ENCODE peak calls at places on chromosomes 4 and X, in nine cellular contexts. K is NCI-H2081, Q is NCI-H82, G is mesenchymal stem cell, V is psoas muscle, E is dorsolateral prefrontal cortex, Y is NCI-H1694 treated with DMSO at 0.1 percent for 48 hours, H is GM03348, Z is fibroblast of villous mesenchyme. X is an unnamed sample.

GRCh38 chrX:57821703-57822375 is 88.4 kb downstream of the ZXDA start:
- DNase-seq in K (peak), Q (peak), G (no peak), V (no peak), E (no peak), Y (peak), H (peak), Z (peak), X (peak)

GRCh38 chr4:44859477-44859876 is 133.1 kb upstream of the GNPDA2 start:
- DNase-seq in K (no peak), Q (no peak), G (no peak), V (no peak), E (no peak), Y (no peak), H (no peak), Z (no peak), X (no peak)

GRCh38 chr4:188295899-188296298 is 156.7 kb downstream of the TRIML1 start:
- DNase-seq in K (no peak), Q (no peak), G (peak), V (no peak), E (no peak), Y (no peak), H (peak), Z (no peak), X (no peak)

GRCh38 chrX:132622130-132622529 is 133.3 kb upstream of the MBNL3 start:
- DNase-seq in K (no peak), Q (no peak), G (peak), V (no peak), E (no peak), Y (no peak), H (peak), Z (peak), X (no peak)

GRCh38 chrX:48971325-48972213 is at the start of gene KCND1:
- DNase-seq in K (peak), Q (peak), G (peak), V (peak), E (peak), Y (peak), H (peak), Z (peak), X (peak)

GRCh38 chrX:84189125-84189524 is 1.1 kb upstream of the RPS6KA6 start:
- DNase-seq in K (no peak), Q (no peak), G (no peak), V (no peak), E (no peak), Y (no peak), H (no peak), Z (no peak), X (no peak)

GRCh38 chrX:112731793-112732192 is 52.1 kb upstream of the LHFPL1 start:
- DNase-seq in K (no peak), Q (peak), G (no peak), V (no peak), E (no peak), Y (peak), H (no peak), Z (peak), X (no peak)

GRCh38 chrX:152895724-152896420 is 2.0 kb upstream of the ZNF185 start:
- DNase-seq in K (no peak), Q (no peak), G (no peak), V (no peak), E (no peak), Y (no peak), H (no peak), Z (no peak), X (no peak)

GRCh38 chrX:136646602-136647239 is 1.2 kb upstream of the CD40LG start:
- DNase-seq in K (no peak), Q (no peak), G (no peak), V (no peak), E (no peak), Y (no peak), H (no peak), Z (no peak), X (no peak)

GRCh38 chr4:92175250-92175649 is 128.5 kb upstream of the GRID2 start:
- DNase-seq in K (no peak), Q (no peak), G (no peak), V (no peak), E (no peak), Y (no peak), H (no peak), Z (no peak), X (no peak)

GRCh38 chr4:144906181-144906895 is 191.7 kb downstream of the ANAPC10 start:
- DNase-seq in K (no peak), Q (no peak), G (peak), V (no peak), E (no peak), Y (no peak), H (no peak), Z (peak), X (no peak)

GRCh38 chr4:86686741-86687140 is 92.6 kb downstream of the PTPN13 start:
- DNase-seq in K (no peak), Q (no peak), G (no peak), V (no peak), E (no peak), Y (no peak), H (no peak), Z (no peak), X (no peak)

GRCh38 chr4:61175495-61175894 is 24.6 kb upstream of the ADGRL3 start:
- DNase-seq in K (no peak), Q (no peak), G (no peak), V (no peak), E (no peak), Y (no peak), H (no peak), Z (no peak), X (no peak)

GRCh38 chr4:88720749-88721428 is 23.3 kb upstream of the NAP1L5 start:
- DNase-seq in K (no peak), Q (peak), G (no peak), V (no peak), E (no peak), Y (no peak), H (peak), Z (no peak), X (peak)

GRCh38 chrX:116863029-116863428 is 400.3 kb upstream of the CT83 start:
- DNase-seq in K (no peak), Q (no peak), G (no peak), V (no peak), E (no peak), Y (no peak), H (no peak), Z (no peak), X (no peak)

GRCh38 chrX:119015407-119016242 is 41.2 kb downstream of the LONRF3 start:
- DNase-seq in K (no peak), Q (no peak), G (peak), V (peak), E (no peak), Y (no peak), H (peak), Z (peak), X (no peak)

GRCh38 chr4:138659640-138660325 is 355.8 kb upstream of the NOCT start:
- DNase-seq in K (peak), Q (no peak), G (no peak), V (no peak), E (no peak), Y (no peak), H (no peak), Z (no peak), X (no peak)

GRCh38 chr4:10095296-10095991 is 21.2 kb downstream of the WDR1 start:
- DNase-seq in K (no peak), Q (no peak), G (peak), V (peak), E (no peak), Y (no peak), H (no peak), Z (no peak), X (no peak)

GRCh38 chr4:174437756-174438155 is 84.5 kb downstream of the HPGD start:
- DNase-seq in K (no peak), Q (no peak), G (peak), V (no peak), E (no peak), Y (no peak), H (no peak), Z (peak), X (no peak)

GRCh38 chr4:76989391-76990061 is 40.0 kb downstream of the SEPTIN11 start:
- DNase-seq in K (no peak), Q (no peak), G (no peak), V (no peak), E (no peak), Y (no peak), H (no peak), Z (no peak), X (no peak)

GRCh38 chr4:176011523-176011922 is 54.1 kb upstream of the WDR17 start:
- DNase-seq in K (no peak), Q (no peak), G (no peak), V (no peak), E (no peak), Y (no peak), H (no peak), Z (no peak), X (no peak)

GRCh38 chr4:112982677-112983076 is 66.8 kb upstream of the ANK2 start:
- DNase-seq in K (no peak), Q (no peak), G (peak), V (no peak), E (no peak), Y (no peak), H (peak), Z (peak), X (no peak)

GRCh38 chrX:153726286-153727107 is 1.8 kb downstream of the ABCD1 start:
- DNase-seq in K (no peak), Q (peak), G (peak), V (peak), E (no peak), Y (no peak), H (peak), Z (peak), X (peak)

GRCh38 chr4:83657336-83657735 is 121.4 kb downstream of the GPAT3 start:
- DNase-seq in K (no peak), Q (no peak), G (no peak), V (no peak), E (no peak), Y (no peak), H (no peak), Z (no peak), X (no peak)

GRCh38 chr4:103892616-103893015 is 172.8 kb upstream of the TACR3 start:
- DNase-seq in K (no peak), Q (no peak), G (no peak), V (no peak), E (no peak), Y (peak), H (peak), Z (no peak), X (no peak)

GRCh38 chr4:143410015-143410414 is 73.3 kb downstream of the GAB1 start:
- DNase-seq in K (no peak), Q (no peak), G (no peak), V (no peak), E (no peak), Y (no peak), H (no peak), Z (no peak), X (no peak)

GRCh38 chr4:70190579-70190978 is 4.9 kb upstream of the ODAM start:
- DNase-seq in K (no peak), Q (no peak), G (no peak), V (no peak), E (no peak), Y (no peak), H (no peak), Z (no peak), X (no peak)

GRCh38 chr4:144174401-144175067 is 34.0 kb upstream of the GYPA start:
- DNase-seq in K (peak), Q (peak), G (peak), V (no peak), E (no peak), Y (peak), H (peak), Z (peak), X (no peak)

GRCh38 chr4:128241019-128241418 is 46.6 kb downstream of the PGRMC2 start:
- DNase-seq in K (no peak), Q (no peak), G (no peak), V (no peak), E (no peak), Y (no peak), H (no peak), Z (no peak), X (no peak)

GRCh38 chr4:188383180-188383579 is 243.9 kb downstream of the TRIML1 start:
- DNase-seq in K (no peak), Q (no peak), G (no peak), V (no peak), E (no peak), Y (no peak), H (no peak), Z (no peak), X (no peak)

GRCh38 chrX:30215357-30215843 is at the start of gene MAGEB2:
- DNase-seq in K (no peak), Q (peak), G (no peak), V (no peak), E (no peak), Y (no peak), H (no peak), Z (no peak), X (no peak)

GRCh38 chr4:162699629-162700028 is 467.1 kb downstream of the NAF1 start:
- DNase-seq in K (no peak), Q (no peak), G (no peak), V (no peak), E (no peak), Y (no peak), H (no peak), Z (no peak), X (no peak)

GRCh38 chr4:39682133-39682532 is 15.8 kb upstream of the UBE2K start:
- DNase-seq in K (no peak), Q (no peak), G (no peak), V (no peak), E (no peak), Y (no peak), H (no peak), Z (no peak), X (no peak)